ENCODE peak calls at places on chromosomes 13 and 19, in ten cellular contexts. One of them, this sample, is unnamed.
A peak's percentile ranks its signal among the peaks of the same experiment; 100 is the strongest.

GRCh38 chr13:29923554-29924481 is 73.4 kb upstream of the UBL3 start:
- DNase-seq in fibroblast of lung: peak; percentile 97
- DNase-seq in colonic mucosa: peak; percentile 93
- DNase-seq in body of pancreas: peak; percentile 92
- DNase-seq in transverse colon: peak; percentile 91
- DNase-seq in ascending aorta: peak; percentile 81
- DNase-seq in endothelial cell of umbilical vein: peak; percentile 93
- DNase-seq in spleen: peak; percentile 84
- DNase-seq in prostate gland: peak; percentile 92
- DNase-seq in mesendoderm: peak; percentile 98
- DNase-seq in this sample: peak; percentile 99

GRCh38 chr13:112442483-112443090 is 66.4 kb downstream of the SPACA7 start:
- DNase-seq in transverse colon: no peak
- DNase-seq in prostate gland: no peak
- DNase-seq in endothelial cell of umbilical vein: no peak
- DNase-seq in body of pancreas: no peak
- DNase-seq in spleen: peak; percentile 38
- DNase-seq in ascending aorta: no peak
- DNase-seq in fibroblast of lung: peak; percentile 12
- DNase-seq in mesendoderm: peak; percentile 16
- DNase-seq in colonic mucosa: peak; percentile 7
- DNase-seq in this sample: no peak

GRCh38 chr13:93080166-93080565 is 146.4 kb upstream of the GPC6 start:
- DNase-seq in transverse colon: no peak
- DNase-seq in prostate gland: no peak
- DNase-seq in ascending aorta: no peak
- DNase-seq in colonic mucosa: no peak
- DNase-seq in fibroblast of lung: no peak
- DNase-seq in endothelial cell of umbilical vein: no peak
- DNase-seq in spleen: no peak
- DNase-seq in body of pancreas: no peak
- DNase-seq in mesendoderm: no peak
- DNase-seq in this sample: no peak

GRCh38 chr19:40609561-40610395 is 8.6 kb downstream of the LTBP4 start:
- DNase-seq in ascending aorta: peak; percentile 44
- DNase-seq in transverse colon: peak; percentile 97
- DNase-seq in prostate gland: peak; percentile 88
- DNase-seq in colonic mucosa: peak; percentile 98
- DNase-seq in fibroblast of lung: no peak
- DNase-seq in endothelial cell of umbilical vein: peak; percentile 61
- DNase-seq in spleen: peak; percentile 96
- DNase-seq in mesendoderm: peak; percentile 95
- DNase-seq in body of pancreas: peak; percentile 94
- DNase-seq in this sample: peak; percentile 48

GRCh38 chr19:42129399-42130253 is 2.6 kb downstream of the POU2F2 start:
- DNase-seq in transverse colon: peak; percentile 75
- DNase-seq in colonic mucosa: peak; percentile 31
- DNase-seq in ascending aorta: peak; percentile 17
- DNase-seq in fibroblast of lung: no peak
- DNase-seq in mesendoderm: no peak
- DNase-seq in endothelial cell of umbilical vein: no peak
- DNase-seq in spleen: peak; percentile 94
- DNase-seq in body of pancreas: no peak
- DNase-seq in prostate gland: peak; percentile 24
- DNase-seq in this sample: no peak

GRCh38 chr13:35720690-35721554 is 244.4 kb upstream of the MAB21L1 start:
- DNase-seq in transverse colon: peak; percentile 42
- DNase-seq in prostate gland: peak; percentile 19
- DNase-seq in spleen: no peak
- DNase-seq in colonic mucosa: peak; percentile 53
- DNase-seq in ascending aorta: no peak
- DNase-seq in fibroblast of lung: peak; percentile 53
- DNase-seq in mesendoderm: peak; percentile 84
- DNase-seq in body of pancreas: peak; percentile 39
- DNase-seq in endothelial cell of umbilical vein: peak; percentile 47
- DNase-seq in this sample: no peak

GRCh38 chr13:98285317-98285716 is 108.2 kb upstream of the RNF113B start:
- DNase-seq in prostate gland: no peak
- DNase-seq in body of pancreas: no peak
- DNase-seq in endothelial cell of umbilical vein: no peak
- DNase-seq in colonic mucosa: no peak
- DNase-seq in fibroblast of lung: no peak
- DNase-seq in spleen: no peak
- DNase-seq in ascending aorta: no peak
- DNase-seq in transverse colon: no peak
- DNase-seq in mesendoderm: peak; percentile 82
- DNase-seq in this sample: peak; percentile 61

GRCh38 chr13:29567411-29567810 is 28.1 kb downstream of the SLC7A1 start:
- DNase-seq in prostate gland: peak; percentile 90
- DNase-seq in ascending aorta: no peak
- DNase-seq in endothelial cell of umbilical vein: no peak
- DNase-seq in spleen: no peak
- DNase-seq in colonic mucosa: no peak
- DNase-seq in transverse colon: no peak
- DNase-seq in body of pancreas: no peak
- DNase-seq in mesendoderm: no peak
- DNase-seq in fibroblast of lung: no peak
- DNase-seq in this sample: no peak

GRCh38 chr19:54481326-54481930 is 8.3 kb upstream of the CDC42EP5 start:
- DNase-seq in endothelial cell of umbilical vein: peak; percentile 62
- DNase-seq in mesendoderm: peak; percentile 77
- DNase-seq in spleen: no peak
- DNase-seq in transverse colon: no peak
- DNase-seq in prostate gland: no peak
- DNase-seq in colonic mucosa: peak; percentile 37
- DNase-seq in ascending aorta: no peak
- DNase-seq in body of pancreas: no peak
- DNase-seq in fibroblast of lung: peak; percentile 48
- DNase-seq in this sample: no peak

DNA sequence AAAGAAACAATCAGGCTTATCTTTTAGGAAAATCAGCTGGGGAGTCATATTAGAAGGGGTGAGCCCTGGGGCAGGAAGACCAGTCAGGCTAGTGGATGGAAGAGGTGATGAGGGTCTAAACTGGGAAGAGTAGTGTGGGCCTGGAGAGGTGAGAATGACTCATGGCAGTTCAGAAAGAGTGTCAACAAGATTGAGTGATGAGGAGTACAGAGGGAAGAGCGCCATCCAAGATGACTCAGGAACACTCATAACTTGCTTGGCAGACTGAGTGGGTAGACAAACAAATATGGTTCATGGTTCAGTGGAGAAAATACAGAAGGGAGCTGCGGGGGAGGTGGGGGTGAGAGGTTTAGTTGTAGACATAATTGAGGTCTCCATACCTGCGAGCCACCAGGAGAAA is 17.3 kb upstream of the CLDN10 start:
- DNase-seq in mesendoderm: peak; percentile 16
- DNase-seq in prostate gland: no peak
- DNase-seq in endothelial cell of umbilical vein: peak; percentile 94
- DNase-seq in fibroblast of lung: peak; percentile 63
- DNase-seq in body of pancreas: no peak
- DNase-seq in transverse colon: no peak
- DNase-seq in spleen: no peak
- DNase-seq in colonic mucosa: no peak
- DNase-seq in ascending aorta: no peak
- DNase-seq in this sample: peak; percentile 89
- H3K4me1 ChIP-seq in mesendoderm: no peaks in the 10 kb centered on the region
- H3K4me1 ChIP-seq in prostate gland: no peaks in the 10 kb centered on the region
- H3K4me1 ChIP-seq in endothelial cell of umbilical vein: peaks cover 35% of the 10 kb centered on the region
- H3K4me1 ChIP-seq in fibroblast of lung: no peaks in the 10 kb centered on the region
- H3K4me1 ChIP-seq in body of pancreas: peaks cover 57% of the 10 kb centered on the region
- H3K4me1 ChIP-seq in transverse colon: no peaks in the 10 kb centered on the region
- H3K4me1 ChIP-seq in spleen: no peaks in the 10 kb centered on the region
- H3K4me1 ChIP-seq in colonic mucosa: no peaks in the 10 kb centered on the region
- H3K4me1 ChIP-seq in ascending aorta: no peaks in the 10 kb centered on the region
- H3K4me1 ChIP-seq in this sample: peaks cover 14% of the 10 kb centered on the region

GRCh38 chr13:76009491-76009890 is 373.4 kb downstream of the LMO7 start:
- DNase-seq in body of pancreas: no peak
- DNase-seq in ascending aorta: no peak
- DNase-seq in transverse colon: no peak
- DNase-seq in endothelial cell of umbilical vein: peak; percentile 59
- DNase-seq in colonic mucosa: no peak
- DNase-seq in spleen: no peak
- DNase-seq in mesendoderm: no peak
- DNase-seq in prostate gland: no peak
- DNase-seq in fibroblast of lung: peak; percentile 64
- DNase-seq in this sample: peak; percentile 39

GRCh38 chr13:76014618-76015315 is 378.6 kb downstream of the LMO7 start:
- DNase-seq in endothelial cell of umbilical vein: no peak
- DNase-seq in ascending aorta: no peak
- DNase-seq in fibroblast of lung: peak; percentile 34
- DNase-seq in spleen: no peak
- DNase-seq in transverse colon: no peak
- DNase-seq in mesendoderm: no peak
- DNase-seq in prostate gland: no peak
- DNase-seq in body of pancreas: no peak
- DNase-seq in colonic mucosa: no peak
- DNase-seq in this sample: peak; percentile 63

GRCh38 chr13:76017861-76018556 is 381.9 kb downstream of the LMO7 start:
- DNase-seq in colonic mucosa: no peak
- DNase-seq in ascending aorta: no peak
- DNase-seq in transverse colon: no peak
- DNase-seq in endothelial cell of umbilical vein: no peak
- DNase-seq in body of pancreas: no peak
- DNase-seq in fibroblast of lung: no peak
- DNase-seq in mesendoderm: no peak
- DNase-seq in spleen: no peak
- DNase-seq in prostate gland: no peak
- DNase-seq in this sample: no peak

GRCh38 chr13:76016799-76017198 is 380.7 kb downstream of the LMO7 start:
- DNase-seq in colonic mucosa: peak; percentile 26
- DNase-seq in prostate gland: no peak
- DNase-seq in transverse colon: peak; percentile 8
- DNase-seq in mesendoderm: peak; percentile 67
- DNase-seq in endothelial cell of umbilical vein: peak; percentile 52
- DNase-seq in spleen: no peak
- DNase-seq in fibroblast of lung: peak; percentile 27
- DNase-seq in body of pancreas: no peak
- DNase-seq in ascending aorta: no peak
- DNase-seq in this sample: no peak

GRCh38 chr13:76012091-76012721 is 376.1 kb downstream of the LMO7 start:
- DNase-seq in prostate gland: no peak
- DNase-seq in spleen: no peak
- DNase-seq in colonic mucosa: no peak
- DNase-seq in transverse colon: no peak
- DNase-seq in fibroblast of lung: no peak
- DNase-seq in mesendoderm: peak; percentile 71
- DNase-seq in body of pancreas: no peak
- DNase-seq in ascending aorta: no peak
- DNase-seq in endothelial cell of umbilical vein: no peak
- DNase-seq in this sample: peak; percentile 71
- H3K4me1 ChIP-seq in prostate gland: no peaks in the 10 kb centered on the region
- H3K4me1 ChIP-seq in spleen: no peaks in the 10 kb centered on the region
- H3K4me1 ChIP-seq in colonic mucosa: no peaks in the 10 kb centered on the region
- H3K4me1 ChIP-seq in transverse colon: no peaks in the 10 kb centered on the region
- H3K4me1 ChIP-seq in fibroblast of lung: no peaks in the 10 kb centered on the region
- H3K4me1 ChIP-seq in mesendoderm: no peaks in the 10 kb centered on the region
- H3K4me1 ChIP-seq in body of pancreas: peaks cover 10% of the 10 kb centered on the region
- H3K4me1 ChIP-seq in ascending aorta: peaks cover 20% of the 10 kb centered on the region
- H3K4me1 ChIP-seq in endothelial cell of umbilical vein: peaks cover 2% of the 10 kb centered on the region
- H3K4me1 ChIP-seq in this sample: peaks cover 22% of the 10 kb centered on the region

GRCh38 chr13:43787518-43787891 is 733 bp upstream of the ENOX1 start:
- DNase-seq in body of pancreas: no peak
- DNase-seq in colonic mucosa: no peak
- DNase-seq in mesendoderm: peak; percentile 26
- DNase-seq in endothelial cell of umbilical vein: no peak
- DNase-seq in spleen: no peak
- DNase-seq in ascending aorta: no peak
- DNase-seq in transverse colon: no peak
- DNase-seq in fibroblast of lung: no peak
- DNase-seq in prostate gland: no peak
- DNase-seq in this sample: no peak
- H3K4me1 ChIP-seq in body of pancreas: peaks cover 27% of the 10 kb centered on the region
- H3K4me1 ChIP-seq in colonic mucosa: peaks cover 3% of the 10 kb centered on the region
- H3K4me1 ChIP-seq in mesendoderm: peaks cover 2% of the 10 kb centered on the region
- H3K4me1 ChIP-seq in endothelial cell of umbilical vein: peaks cover 18% of the 10 kb centered on the region
- H3K4me1 ChIP-seq in spleen: peaks cover 29% of the 10 kb centered on the region
- H3K4me1 ChIP-seq in ascending aorta: peaks cover 14% of the 10 kb centered on the region
- H3K4me1 ChIP-seq in transverse colon: peaks cover 18% of the 10 kb centered on the region
- H3K4me1 ChIP-seq in fibroblast of lung: peaks cover 3% of the 10 kb centered on the region
- H3K4me1 ChIP-seq in prostate gland: no peaks in the 10 kb centered on the region
- H3K4me1 ChIP-seq in this sample: peaks cover 6% of the 10 kb centered on the region

GRCh38 chr19:38842439-38843174 is 7.2 kb downstream of the HNRNPL start:
- DNase-seq in body of pancreas: no peak
- DNase-seq in prostate gland: no peak
- DNase-seq in transverse colon: peak; percentile 60
- DNase-seq in mesendoderm: no peak
- DNase-seq in fibroblast of lung: no peak
- DNase-seq in endothelial cell of umbilical vein: no peak
- DNase-seq in spleen: peak; percentile 88
- DNase-seq in colonic mucosa: no peak
- DNase-seq in ascending aorta: no peak
- DNase-seq in this sample: no peak

GRCh38 chr19:38846097-38846496 is 3.7 kb downstream of the HNRNPL start:
- DNase-seq in body of pancreas: no peak
- DNase-seq in ascending aorta: no peak
- DNase-seq in mesendoderm: no peak
- DNase-seq in spleen: peak; percentile 35
- DNase-seq in fibroblast of lung: no peak
- DNase-seq in colonic mucosa: no peak
- DNase-seq in prostate gland: no peak
- DNase-seq in endothelial cell of umbilical vein: no peak
- DNase-seq in transverse colon: no peak
- DNase-seq in this sample: no peak

GRCh38 chr19:38844093-38844686 is 5.6 kb downstream of the HNRNPL start:
- DNase-seq in ascending aorta: no peak
- DNase-seq in fibroblast of lung: no peak
- DNase-seq in transverse colon: no peak
- DNase-seq in colonic mucosa: no peak
- DNase-seq in prostate gland: no peak
- DNase-seq in body of pancreas: no peak
- DNase-seq in mesendoderm: no peak
- DNase-seq in spleen: peak; percentile 41
- DNase-seq in endothelial cell of umbilical vein: no peak
- DNase-seq in this sample: no peak

GRCh38 chr19:38843175-38843758 is 6.5 kb downstream of the HNRNPL start:
- DNase-seq in colonic mucosa: no peak
- DNase-seq in body of pancreas: no peak
- DNase-seq in ascending aorta: no peak
- DNase-seq in fibroblast of lung: no peak
- DNase-seq in mesendoderm: no peak
- DNase-seq in transverse colon: no peak
- DNase-seq in prostate gland: no peak
- DNase-seq in endothelial cell of umbilical vein: no peak
- DNase-seq in spleen: peak; percentile 76
- DNase-seq in this sample: no peak

DNA sequence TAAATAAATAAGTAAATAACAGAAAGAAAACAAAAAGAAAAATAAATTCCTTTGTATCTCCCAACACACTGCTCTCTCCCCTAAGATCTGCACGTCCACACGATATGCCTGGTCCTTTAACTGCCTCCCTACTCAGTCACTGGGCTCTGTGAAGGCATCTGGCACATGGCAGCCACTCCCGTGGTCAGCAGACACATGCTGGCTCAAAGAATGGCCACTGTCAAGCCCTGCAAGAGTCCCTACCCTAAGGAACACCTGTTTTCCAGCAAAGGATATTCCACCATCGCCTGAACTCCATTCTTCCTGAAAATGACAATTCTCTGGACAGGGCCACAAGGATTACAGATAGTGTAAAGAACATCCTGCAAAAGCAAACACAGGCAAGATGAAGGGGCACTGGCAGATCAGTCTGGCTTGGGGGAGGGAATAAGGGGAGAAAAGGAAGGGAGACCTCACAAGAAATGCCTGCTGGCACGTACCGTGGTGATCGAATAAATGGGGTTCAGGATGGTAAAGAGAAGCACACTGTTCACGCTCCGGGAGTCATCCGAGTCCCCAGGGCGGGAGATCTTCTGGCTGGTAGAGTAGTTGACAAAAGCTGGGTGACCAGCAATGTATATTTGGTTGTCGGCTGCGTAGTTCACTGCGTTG is 4.3 kb downstream of the HNRNPL start:
- DNase-seq in transverse colon: no peak
- DNase-seq in endothelial cell of umbilical vein: no peak
- DNase-seq in body of pancreas: no peak
- DNase-seq in prostate gland: no peak
- DNase-seq in mesendoderm: no peak
- DNase-seq in spleen: peak; percentile 37
- DNase-seq in colonic mucosa: no peak
- DNase-seq in ascending aorta: no peak
- DNase-seq in fibroblast of lung: no peak
- DNase-seq in this sample: no peak
- H3K4me1 ChIP-seq in transverse colon: peaks cover 15% of the 10 kb centered on the region
- H3K4me1 ChIP-seq in endothelial cell of umbilical vein: peaks cover 18% of the 10 kb centered on the region
- H3K4me1 ChIP-seq in body of pancreas: peaks cover 61% of the 10 kb centered on the region
- H3K4me1 ChIP-seq in prostate gland: peaks cover 8% of the 10 kb centered on the region
- H3K4me1 ChIP-seq in mesendoderm: peaks cover 2% of the 10 kb centered on the region
- H3K4me1 ChIP-seq in spleen: peaks cover 88% of the 10 kb centered on the region
- H3K4me1 ChIP-seq in colonic mucosa: peaks cover 4% of the 10 kb centered on the region
- H3K4me1 ChIP-seq in ascending aorta: peaks cover 37% of the 10 kb centered on the region
- H3K4me1 ChIP-seq in fibroblast of lung: peaks cover 2% of the 10 kb centered on the region
- H3K4me1 ChIP-seq in this sample: peaks cover 12% of the 10 kb centered on the region